ENCODE peak calls at places on chromosomes 16 and 17, in seven cellular contexts. F, W, E, Q, G, X and J are unnamed samples.

GRCh38 chr17:63480826-63481487 is 4.1 kb downstream of the ACE start:
- DNase-seq in F (no peak), W (no peak), E (no peak), Q (peak), G (no peak), X (no peak), J (no peak)

GRCh38 chr16:700684-701584 is 4.7 kb downstream of the FBXL16 start:
- DNase-seq in F (peak), W (peak), E (no peak), Q (no peak), G (no peak), X (no peak), J (no peak)

GRCh38 chr16:22937169-22937568 is 123.2 kb downstream of the HS3ST2 start:
- DNase-seq in F (no peak), W (no peak), E (no peak), Q (no peak), G (no peak), X (no peak), J (no peak)

GRCh38 chr17:11178576-11178975 is 62.4 kb upstream of the SHISA6 start:
- DNase-seq in F (no peak), W (no peak), E (no peak), Q (no peak), G (no peak), X (no peak), J (no peak)

GRCh38 chr16:79997257-79997656 is 396.7 kb upstream of the MAF start:
- DNase-seq in F (no peak), W (peak), E (no peak), Q (no peak), G (peak), X (no peak), J (no peak)

GRCh38 chr17:33521784-33522183 is 228.7 kb upstream of the ASIC2 start:
- DNase-seq in F (no peak), W (peak), E (no peak), Q (no peak), G (no peak), X (no peak), J (no peak)

GRCh38 chr17:31492880-31493655 is 101.6 kb downstream of the RAB11FIP4 start:
- DNase-seq in F (peak), W (no peak), E (peak), Q (no peak), G (no peak), X (no peak), J (peak)

GRCh38 chr16:88505405-88506082 is 52.5 kb downstream of the ZFPM1 start:
- DNase-seq in F (peak), W (no peak), E (peak), Q (peak), G (no peak), X (no peak), J (no peak)

GRCh38 chr17:8273884-8274444 is 14.5 kb upstream of the RANGRF start:
- DNase-seq in F (no peak), W (no peak), E (no peak), Q (no peak), G (no peak), X (no peak), J (no peak)

GRCh38 chr16:75996491-75996890 is 270.2 kb upstream of the CPHXL start:
- DNase-seq in F (no peak), W (no peak), E (no peak), Q (no peak), G (no peak), X (no peak), J (no peak)

GRCh38 chr17:78921437-78921971 is 3.7 kb downstream of the TIMP2 start:
- DNase-seq in F (no peak), W (no peak), E (no peak), Q (no peak), G (no peak), X (no peak), J (peak)

GRCh38 chr17:74361613-74362391 is at the start of gene BTBD17:
- DNase-seq in F (peak), W (peak), E (no peak), Q (peak), G (no peak), X (no peak), J (peak)

GRCh38 chr17:68867759-68868516 is 87.3 kb downstream of the ABCA8 start:
- DNase-seq in F (no peak), W (no peak), E (no peak), Q (no peak), G (no peak), X (no peak), J (no peak)

GRCh38 chr17:50255766-50256480 is 18.3 kb upstream of the TMEM92 start:
- DNase-seq in F (no peak), W (no peak), E (no peak), Q (no peak), G (no peak), X (no peak), J (no peak)

GRCh38 chr17:27651411-27652345 is 20.7 kb downstream of the LGALS9 start:
- DNase-seq in F (peak), W (peak), E (peak), Q (peak), G (no peak), X (peak), J (peak)

GRCh38 chr16:22008215-22009142 is 568 bp downstream of the MOSMO start:
- DNase-seq in F (no peak), W (peak), E (no peak), Q (no peak), G (no peak), X (peak), J (peak)

GRCh38 chr16:11409398-11409797 is 64.1 kb downstream of the RMI2 start:
- DNase-seq in F (no peak), W (no peak), E (no peak), Q (no peak), G (no peak), X (no peak), J (no peak)

GRCh38 chr17:49471089-49471683 is 23.9 kb upstream of the NGFR start:
- DNase-seq in F (no peak), W (peak), E (no peak), Q (peak), G (no peak), X (no peak), J (peak)

GRCh38 chr16:14249291-14250032 is 178.3 kb downstream of the MRTFB start:
- DNase-seq in F (peak), W (peak), E (peak), Q (peak), G (no peak), X (peak), J (peak)

GRCh38 chr17:39752241-39752831 is 14.6 kb downstream of the GRB7 start:
- DNase-seq in F (no peak), W (no peak), E (no peak), Q (no peak), G (no peak), X (peak), J (no peak)

GRCh38 chr17:21452377-21453143 is 76.4 kb downstream of the KCNJ12 start:
- DNase-seq in F (no peak), W (peak), E (no peak), Q (no peak), G (peak), X (peak), J (peak)

GRCh38 chr17:66466933-66467367 is 164.5 kb downstream of the PRKCA start:
- DNase-seq in F (no peak), W (no peak), E (no peak), Q (no peak), G (peak), X (no peak), J (no peak)

GRCh38 chr17:67221062-67221998 is 23.7 kb downstream of the HELZ start:
- DNase-seq in F (no peak), W (peak), E (no peak), Q (peak), G (no peak), X (no peak), J (no peak)

GRCh38 chr17:72104164-72104862 is 16.5 kb upstream of the SOX9 start:
- DNase-seq in F (no peak), W (no peak), E (no peak), Q (no peak), G (no peak), X (no peak), J (peak)

GRCh38 chr16:12330977-12331376 is 354.4 kb downstream of the SNX29 start:
- DNase-seq in F (no peak), W (no peak), E (no peak), Q (no peak), G (no peak), X (no peak), J (no peak)

GRCh38 chr17:83013779-83014117 is 65.7 kb upstream of the METRNL start:
- DNase-seq in F (no peak), W (no peak), E (no peak), Q (no peak), G (no peak), X (no peak), J (no peak)

GRCh38 chr16:77744136-77744535 is 21.8 kb downstream of the NUDT7 start:
- DNase-seq in F (no peak), W (no peak), E (no peak), Q (no peak), G (peak), X (no peak), J (no peak)

GRCh38 chr16:68356919-68357286 is 46.1 kb downstream of the PRMT7 start:
- DNase-seq in F (no peak), W (no peak), E (no peak), Q (no peak), G (no peak), X (no peak), J (no peak)

GRCh38 chr17:34617398-34617797 is 38.0 kb downstream of the TMEM132E start:
- DNase-seq in F (no peak), W (no peak), E (no peak), Q (no peak), G (no peak), X (no peak), J (no peak)

GRCh38 chr17:43952351-43952723 is 1.4 kb downstream of the PYY start:
- DNase-seq in F (no peak), W (peak), E (no peak), Q (no peak), G (no peak), X (no peak), J (no peak)

GRCh38 chr16:89009343-89010209 is 32.6 kb upstream of the CBFA2T3 start:
- DNase-seq in F (no peak), W (peak), E (no peak), Q (no peak), G (no peak), X (no peak), J (no peak)

GRCh38 chr16:85460983-85461813 is 151.9 kb upstream of the GSE1 start:
- DNase-seq in F (no peak), W (peak), E (no peak), Q (peak), G (peak), X (no peak), J (no peak)